ENCODE peak calls at places on chromosomes 12 and 14, in ten cellular contexts. J is choroid plexus epithelial cell; L is brain pericyte; K is natural killer cell; N is HS-5; U is ovary; I is amniotic epithelial cell; E is activated naive CD4-positive, alpha-beta T cell treated with anti-CD3 and anti-CD28 coated beads for 36 hours; W is activated CD4-positive, alpha-beta T cell treated with anti-CD3 and anti-CD28 coated beads for 36 hours; M is activated T-helper 1 cell treated with anti-CD3 and anti-CD28 coated beads, Interleukin-2, amount 50 U/mL, for 16 hours. Y is an unnamed sample.

GRCh38 chr14:91227183-91227628 is 17.3 kb downstream of the GPR68 start:
- DNase-seq in J (no peak), L (no peak), K (no peak), N (no peak), U (no peak), I (no peak), E (peak), W (peak), M (no peak), Y (no peak)

GRCh38 chr12:113459981-113460380 is 11.7 kb downstream of the LHX5 start:
- DNase-seq in J (no peak), L (no peak), K (no peak), N (no peak), U (no peak), I (no peak), E (no peak), W (no peak), M (no peak), Y (no peak)

GRCh38 chr14:65321370-65321875 is 91.1 kb upstream of the FUT8 start:
- DNase-seq in J (no peak), L (no peak), K (no peak), N (no peak), U (no peak), I (no peak), E (no peak), W (peak), M (no peak), Y (no peak)

GRCh38 chr12:116172224-116172849 is 105.2 kb downstream of the MED13L start:
- DNase-seq in J (no peak), L (no peak), K (no peak), N (no peak), U (no peak), I (no peak), E (peak), W (peak), M (no peak), Y (no peak)

GRCh38 chr12:46386360-46386867 is 13.8 kb upstream of the SLC38A2 start:
- DNase-seq in J (peak), L (peak), K (no peak), N (peak), U (no peak), I (peak), E (no peak), W (no peak), M (no peak), Y (no peak)

GRCh38 chr12:63400746-63401145 is 249.7 kb upstream of the AVPR1A start:
- DNase-seq in J (peak), L (peak), K (no peak), N (no peak), U (no peak), I (no peak), E (no peak), W (no peak), M (no peak), Y (no peak)

GRCh38 chr12:7395950-7396349 is 48.0 kb downstream of the CD163L1 start:
- DNase-seq in J (no peak), L (no peak), K (no peak), N (peak), U (no peak), I (no peak), E (no peak), W (no peak), M (no peak), Y (no peak)

GRCh38 chr14:26255213-26255612 is 342.6 kb downstream of the NOVA1 start:
- DNase-seq in J (peak), L (no peak), K (no peak), N (peak), U (no peak), I (no peak), E (no peak), W (no peak), M (no peak), Y (no peak)

GRCh38 chr14:61113561-61113960 is 132.5 kb downstream of the SLC38A6 start:
- DNase-seq in J (no peak), L (no peak), K (no peak), N (no peak), U (no peak), I (no peak), E (no peak), W (no peak), M (no peak), Y (no peak)

GRCh38 chr14:33737446-33737845 is 213.4 kb downstream of the EGLN3 start:
- DNase-seq in J (no peak), L (no peak), K (no peak), N (peak), U (no peak), I (peak), E (no peak), W (no peak), M (no peak), Y (no peak)

GRCh38 chr14:74514471-74514932 is 20.9 kb downstream of the ISCA2 start:
- DNase-seq in J (peak), L (no peak), K (no peak), N (no peak), U (peak), I (peak), E (peak), W (no peak), M (no peak), Y (no peak)

Y was measured in hypothalamus.